ENCODE peak calls at places on chromosomes 7 and 10, in five cellular contexts. V is GM06990, M is astrocyte, P is fibroblast of the aortic adventitia, F is choroid plexus epithelial cell. C is an unnamed sample.

GRCh38 chr10:114491933-114492332 is 87.6 kb upstream of the AFAP1L2 start:
- DNase-seq in V (no peak), M (peak), P (peak), F (no peak), C (no peak)

GRCh38 chr10:94277450-94277849 is 85.3 kb downstream of the NOC3L start:
- DNase-seq in V (no peak), M (no peak), P (no peak), F (no peak), C (no peak)

GRCh38 chr10:122085423-122085911 is 96.5 kb downstream of the TACC2 start:
- DNase-seq in V (no peak), M (no peak), P (no peak), F (no peak), C (no peak)

GRCh38 chr10:76036410-76036940 is 605.1 kb downstream of the LRMDA start:
- DNase-seq in V (peak), M (peak), P (peak), F (peak), C (peak)

GRCh38 chr7:67311901-67312300 is 315.3 kb downstream of the TYW1 start:
- DNase-seq in V (no peak), M (peak), P (peak), F (peak), C (peak)

GRCh38 chr10:88728107-88728763 is 22.2 kb downstream of the LIPK start:
- DNase-seq in V (peak), M (no peak), P (no peak), F (peak), C (peak)

GRCh38 chr10:107873007-107873406 is 708.5 kb upstream of the SORCS1 start:
- DNase-seq in V (no peak), M (no peak), P (no peak), F (no peak), C (no peak)

GRCh38 chr7:18894155-18894554 is 223.3 kb downstream of the TWIST1 start:
- DNase-seq in V (no peak), M (no peak), P (no peak), F (no peak), C (no peak)

GRCh38 chr7:74334026-74334425 is 44.8 kb downstream of the CLIP2 start:
- DNase-seq in V (no peak), M (peak), P (peak), F (peak), C (peak)

GRCh38 chr7:131904750-131905327 is 348.4 kb upstream of the PODXL start:
- DNase-seq in V (no peak), M (no peak), P (no peak), F (no peak), C (no peak)

GRCh38 chr7:101690061-101690460 is 61.0 kb upstream of the MYL10 start:
- DNase-seq in V (no peak), M (no peak), P (no peak), F (no peak), C (peak)

GRCh38 chr7:43834463-43835251 is 34.7 kb downstream of the MRPS24 start:
- DNase-seq in V (peak), M (peak), P (peak), F (peak), C (peak)

GRCh38 chr10:46232084-46232483 is 54.7 kb upstream of the ANTXRL start:
- DNase-seq in V (no peak), M (no peak), P (no peak), F (no peak), C (no peak)

GRCh38 chr10:123428302-123428701 is 237.9 kb upstream of the GPR26 start:
- DNase-seq in V (no peak), M (no peak), P (no peak), F (no peak), C (no peak)

GRCh38 chr10:100360234-100360633 is 13.2 kb downstream of the SCD start:
- DNase-seq in V (no peak), M (no peak), P (no peak), F (no peak), C (no peak)

GRCh38 chr7:130292682-130293257 is at the start of gene CPA4:
- DNase-seq in V (no peak), M (peak), P (peak), F (peak), C (peak)

GRCh38 chr7:35727571-35727970 is 32.6 kb upstream of the HERPUD2 start:
- DNase-seq in V (peak), M (no peak), P (peak), F (peak), C (peak)

GRCh38 chr7:103445228-103446020 is 583 bp downstream of the SLC26A5 start:
- DNase-seq in V (peak), M (no peak), P (peak), F (peak), C (peak)

GRCh38 chr7:84803979-84804378 is 382.9 kb downstream of the SEMA3D start:
- DNase-seq in V (no peak), M (no peak), P (no peak), F (no peak), C (no peak)

GRCh38 chr7:27185013-27185707 is at the start of gene HOXA11:
- DNase-seq in V (no peak), M (no peak), P (no peak), F (no peak), C (peak)

GRCh38 chr7:154304740-154305679 is 252.8 kb downstream of the DPP6 start:
- DNase-seq in V (no peak), M (no peak), P (no peak), F (no peak), C (no peak)

GRCh38 chr7:23072043-23072442 is 33.5 kb upstream of the KLHL7 start:
- DNase-seq in V (no peak), M (no peak), P (peak), F (peak), C (peak)

GRCh38 chr10:122494833-122495232 is 33.5 kb downstream of the HTRA1 start:
- DNase-seq in V (no peak), M (peak), P (peak), F (peak), C (peak)

GRCh38 chr10:47454294-47455058 is 29.4 kb downstream of the ANXA8 start:
- DNase-seq in V (no peak), M (no peak), P (no peak), F (no peak), C (no peak)

GRCh38 chr7:46654546-46655443 is 733.7 kb upstream of the IGFBP3 start:
- DNase-seq in V (no peak), M (peak), P (peak), F (peak), C (peak)

GRCh38 chr7:151745090-151745638 is 131.8 kb downstream of the PRKAG2 start:
- DNase-seq in V (no peak), M (peak), P (peak), F (peak), C (peak)

GRCh38 chr7:132430863-132431822 is 145.1 kb downstream of the PLXNA4 start:
- DNase-seq in V (no peak), M (peak), P (peak), F (peak), C (peak)

GRCh38 chr7:25857376-25858067 is 294.5 kb upstream of the NFE2L3 start:
- DNase-seq in V (no peak), M (no peak), P (no peak), F (peak), C (peak)

GRCh38 chr10:22058195-22058594 is 54.7 kb upstream of the DNAJC1 start:
- DNase-seq in V (no peak), M (no peak), P (peak), F (peak), C (no peak)

GRCh38 chr10:62048919-62049636 is 147.6 kb downstream of the ARID5B start:
- DNase-seq in V (peak), M (peak), P (peak), F (peak), C (peak)

GRCh38 chr7:35035511-35035921 is 1.8 kb downstream of the DPY19L1 start:
- DNase-seq in V (no peak), M (peak), P (peak), F (peak), C (peak)

GRCh38 chr7:26397786-26398435 is 106.2 kb downstream of the SNX10 start:
- DNase-seq in V (no peak), M (no peak), P (no peak), F (no peak), C (no peak)

GRCh38 chr7:108441392-108441955 is 14.8 kb downstream of the NRCAM start:
- DNase-seq in V (no peak), M (no peak), P (no peak), F (no peak), C (no peak)

DNA sequence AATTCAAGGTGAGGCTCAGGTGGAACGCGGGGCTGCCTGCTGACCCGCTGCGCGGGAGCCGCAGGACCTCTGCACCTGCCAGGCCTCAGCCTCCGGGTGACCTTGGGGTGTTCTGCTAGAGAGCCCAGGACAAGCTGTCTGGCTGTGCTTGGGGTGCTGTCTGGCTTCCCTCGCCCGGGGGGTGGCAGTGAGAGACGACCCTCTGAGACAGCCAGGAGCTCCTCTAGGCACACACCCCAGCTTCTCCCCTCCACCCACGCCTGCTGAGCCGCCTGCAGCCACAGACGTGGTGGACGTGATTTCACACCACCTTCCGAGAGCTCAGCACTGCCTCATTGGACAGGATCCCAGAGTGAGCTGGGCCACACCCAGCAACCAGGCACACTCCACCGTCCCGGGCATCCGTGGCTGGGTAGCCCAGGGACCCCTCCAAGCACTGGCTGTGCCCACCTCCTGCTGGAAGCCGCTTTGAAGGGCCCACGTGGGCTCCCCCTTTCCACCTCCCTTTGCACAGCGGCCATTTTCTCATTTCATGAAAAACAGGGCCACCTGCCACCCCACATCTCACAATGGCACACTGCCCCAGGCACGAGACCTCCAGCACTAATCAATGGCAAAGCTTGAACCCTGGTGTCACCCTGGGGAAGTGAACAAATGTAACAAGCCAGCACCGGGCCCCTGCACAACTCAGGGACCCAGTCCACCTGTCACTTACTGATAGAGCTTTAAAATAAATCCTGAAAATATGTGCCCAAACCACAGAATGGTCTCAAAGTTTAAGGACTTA is 35.0 kb downstream of the ZFAND2A start:
- DNase-seq in V (no peak), M (no peak), P (peak), F (no peak), C (peak)
- H3K4me3 ChIP-seq in V (no peak), M (no peak), P (peak), F (no peak), C (no peak)

DNA sequence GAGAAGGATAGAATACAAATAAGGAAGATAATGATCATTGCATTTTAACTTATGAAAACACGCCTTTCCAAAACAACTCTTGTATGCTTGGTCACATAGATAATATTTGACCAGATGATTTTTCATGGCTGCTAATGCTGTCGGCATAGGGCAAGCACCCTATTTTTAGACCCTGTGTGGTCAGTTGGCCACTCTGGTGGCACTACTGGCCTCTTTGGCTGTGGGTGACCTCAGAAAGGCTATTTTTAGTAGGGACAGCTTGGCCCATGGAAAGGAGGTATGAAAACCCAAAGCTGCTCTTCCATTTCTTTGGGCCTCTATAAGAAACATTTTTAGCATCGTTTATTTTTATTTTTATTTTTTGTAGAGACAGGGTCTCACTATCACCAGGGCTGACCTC is 12.3 kb downstream of the BMPER start:
- DNase-seq in V (no peak), M (no peak), P (no peak), F (no peak), C (no peak)
- H3K4me3 ChIP-seq in V (no peak), M (no peak), P (no peak), F (no peak), C (no peak)

DNA sequence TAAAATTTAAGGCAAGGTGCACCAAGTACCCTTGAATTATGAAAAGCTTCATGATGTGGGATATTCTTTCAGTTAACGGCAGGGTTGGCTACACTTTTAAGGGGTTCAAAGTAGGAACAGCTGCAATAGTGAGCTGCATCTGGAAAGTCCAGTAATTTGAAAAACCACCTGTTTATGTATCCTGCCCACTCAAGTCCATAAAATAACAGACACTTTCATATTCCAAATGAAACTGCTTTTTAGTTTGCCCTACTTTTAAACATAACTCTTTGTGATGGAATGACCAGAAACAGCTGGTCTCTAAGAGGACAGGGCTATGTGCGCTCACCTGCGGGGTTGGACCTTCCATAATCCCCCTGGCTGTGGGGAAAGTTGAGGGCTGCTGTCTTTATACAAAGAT is 7.3 kb downstream of the CAV1 start:
- DNase-seq in V (no peak), M (no peak), P (no peak), F (no peak), C (no peak)
- H3K4me3 ChIP-seq in V (no peak), M (no peak), P (no peak), F (no peak), C (no peak)

GRCh38 chr7:116956515-116956804 is 3.2 kb downstream of the ST7 start:
- DNase-seq in V (no peak), M (no peak), P (no peak), F (no peak), C (no peak)
- H3K4me3 ChIP-seq in V (no peak), M (no peak), P (peak), F (no peak), C (no peak)

GRCh38 chr10:24254180-24254579 is 45.2 kb downstream of the KIAA1217 start:
- DNase-seq in V (no peak), M (peak), P (peak), F (peak), C (peak)

GRCh38 chr10:24257588-24257987 is 48.6 kb downstream of the KIAA1217 start:
- DNase-seq in V (no peak), M (no peak), P (no peak), F (no peak), C (no peak)

GRCh38 chr10:24255907-24256306 is 47.0 kb downstream of the KIAA1217 start:
- DNase-seq in V (no peak), M (peak), P (no peak), F (peak), C (peak)

GRCh38 chr10:24256619-24257018 is 47.7 kb downstream of the KIAA1217 start:
- DNase-seq in V (no peak), M (peak), P (peak), F (peak), C (no peak)

GRCh38 chr10:24255115-24255895 is 46.4 kb downstream of the KIAA1217 start:
- DNase-seq in V (no peak), M (peak), P (no peak), F (no peak), C (no peak)
- H3K4me3 ChIP-seq in V (peak), M (peak), P (no peak), F (no peak), C (no peak)

GRCh38 chr7:158958618-158959017 is 102.3 kb downstream of the DYNC2I1 start:
- DNase-seq in V (no peak), M (no peak), P (no peak), F (no peak), C (no peak)
- H3K4me3 ChIP-seq in V (no peak), M (no peak), P (no peak), F (no peak), C (no peak)

GRCh38 chr7:1537631-1538412 is 7.3 kb downstream of the MAFK start:
- DNase-seq in V (peak), M (peak), P (peak), F (peak), C (peak)
- H3K4me3 ChIP-seq in V (no peak), M (peak), P (peak), F (peak), C (peak)

DNA sequence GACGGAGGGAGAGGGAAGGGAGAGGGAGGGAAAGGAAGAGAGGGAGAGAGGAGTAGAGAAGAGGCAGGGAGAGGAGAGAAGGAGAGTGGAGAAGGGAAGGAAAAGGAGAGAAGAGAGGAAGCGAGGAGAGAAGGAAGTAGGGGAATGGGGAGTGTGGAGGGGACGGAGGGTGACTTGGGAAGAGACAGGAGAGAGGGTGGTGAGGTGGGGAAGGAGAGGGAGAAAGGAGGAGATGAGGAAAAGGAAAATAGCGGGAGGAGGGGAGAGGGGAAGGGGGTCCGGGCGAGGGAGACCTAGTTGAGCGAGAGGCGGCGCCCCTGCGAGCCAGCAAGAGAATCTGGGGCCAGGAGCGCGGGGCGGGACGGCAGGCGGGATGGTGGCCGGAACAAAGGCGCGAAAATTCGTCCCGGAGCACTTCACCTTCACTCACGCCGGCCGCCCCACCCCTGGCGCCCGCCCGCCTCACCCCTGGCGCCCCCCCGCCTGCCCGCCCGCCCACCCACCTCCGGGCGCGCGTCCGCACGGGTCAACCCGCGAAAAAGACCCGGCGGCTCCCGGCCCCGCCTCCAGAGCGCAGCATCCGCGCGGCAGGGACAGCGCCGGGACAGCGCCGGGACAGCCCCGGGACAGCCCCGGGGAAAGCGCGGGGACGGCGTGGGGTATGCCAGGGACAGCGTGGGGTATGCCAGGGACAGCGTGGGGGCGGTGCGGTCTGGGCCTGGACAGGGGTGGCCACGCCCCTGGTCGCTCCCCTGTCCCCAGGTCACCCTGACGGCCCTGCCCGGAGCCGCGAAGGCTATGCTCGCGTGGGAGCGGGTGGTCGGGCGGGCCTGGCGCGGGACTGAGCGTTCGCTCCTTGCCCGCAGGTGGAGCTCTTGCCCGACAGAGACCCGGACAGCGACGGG is 4.2 kb downstream of the VSTM2A start:
- DNase-seq in V (no peak), M (no peak), P (no peak), F (no peak), C (no peak)
- H3K4me3 ChIP-seq in V (no peak), M (peak), P (no peak), F (no peak), C (no peak)

GRCh38 chr10:70167246-70167645 is 3.1 kb downstream of the SAR1A start:
- DNase-seq in V (no peak), M (no peak), P (no peak), F (peak), C (no peak)
- H3K4me3 ChIP-seq in V (no peak), M (no peak), P (no peak), F (no peak), C (no peak)

DNA sequence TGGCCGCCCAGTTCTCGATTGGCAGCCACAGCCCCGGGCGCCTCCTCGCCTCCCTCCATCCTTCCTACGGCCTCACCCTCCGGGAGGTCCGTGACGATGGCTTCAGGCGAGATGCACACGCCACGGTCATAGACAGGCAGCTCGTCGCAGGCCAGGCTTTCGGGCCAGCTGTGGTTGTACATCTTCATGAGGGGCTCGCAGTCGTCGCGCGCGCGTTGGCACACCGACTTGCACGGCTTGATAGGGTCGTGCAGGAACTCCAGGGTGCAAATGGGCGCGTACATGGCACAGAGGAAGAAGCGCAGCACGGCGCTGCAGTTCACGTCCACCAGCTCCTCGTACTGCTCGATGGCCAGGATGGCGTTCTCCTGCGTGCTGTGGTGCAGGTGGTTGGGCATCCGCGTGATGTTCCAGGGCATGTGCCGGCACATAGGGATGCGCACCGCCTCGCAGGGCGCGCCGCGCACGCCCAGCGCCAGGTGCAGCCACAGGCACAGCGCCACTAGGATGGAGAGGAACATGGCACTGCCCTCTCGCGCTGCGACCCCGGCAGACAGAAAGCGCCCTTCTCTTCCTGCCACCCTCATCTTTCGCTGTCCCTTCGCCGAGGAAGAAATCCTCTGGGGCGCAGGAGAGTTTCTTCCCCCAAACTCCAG is 472 bp downstream of the SFRP4 start:
- DNase-seq in V (peak), M (peak), P (peak), F (no peak), C (no peak)
- H3K4me3 ChIP-seq in V (peak), M (peak), P (peak), F (peak), C (peak)